ENCODE peak calls at places on chromosomes 11 and 22, in ten cellular contexts. V, T, R, W, Q, D, B, I, N and H are unnamed samples.

GRCh38 chr22:42945736-42946135 is 69.2 kb downstream of the PACSIN2 start:
- DNase-seq in V (no peak), T (no peak), R (no peak), W (no peak), Q (no peak), D (no peak), B (no peak), I (no peak), N (no peak), H (no peak)

GRCh38 chr11:28259177-28259843 is 151.1 kb downstream of the METTL15 start:
- DNase-seq in V (no peak), T (no peak), R (no peak), W (no peak), Q (no peak), D (no peak), B (no peak), I (no peak), N (no peak), H (no peak)

GRCh38 chr11:62461740-62462522 is 43.1 kb downstream of the SCGB1A1 start:
- DNase-seq in V (no peak), T (no peak), R (no peak), W (peak; percentile 89), Q (no peak), D (no peak), B (no peak), I (no peak), N (no peak), H (no peak)

GRCh38 chr11:44955019-44955738 is 4.5 kb upstream of the TP53I11 start:
- DNase-seq in V (no peak), T (no peak), R (peak; percentile 40), W (peak; percentile 92), Q (peak; percentile 59), D (no peak), B (peak; percentile 56), I (no peak), N (peak; percentile 69), H (no peak)

GRCh38 chr11:112841719-112842118 is 119.5 kb upstream of the NCAM1 start:
- DNase-seq in V (no peak), T (no peak), R (no peak), W (no peak), Q (no peak), D (no peak), B (no peak), I (no peak), N (no peak), H (no peak)

GRCh38 chr11:130524132-130524790 is 75.8 kb downstream of the ADAMTS15 start:
- DNase-seq in V (no peak), T (no peak), R (no peak), W (no peak), Q (no peak), D (no peak), B (no peak), I (no peak), N (no peak), H (no peak)

GRCh38 chr11:115439385-115439784 is 64.8 kb downstream of the CADM1 start:
- DNase-seq in V (no peak), T (no peak), R (no peak), W (no peak), Q (no peak), D (no peak), B (no peak), I (no peak), N (no peak), H (no peak)

GRCh38 chr11:12842933-12843636 is 166.0 kb upstream of the RASSF10 start:
- DNase-seq in V (peak; percentile 75), T (no peak), R (no peak), W (no peak), Q (no peak), D (no peak), B (peak; percentile 24), I (no peak), N (no peak), H (no peak)

GRCh38 chr11:76419896-76420295 is 24.9 kb upstream of the EMSY start:
- DNase-seq in V (no peak), T (no peak), R (no peak), W (no peak), Q (no peak), D (no peak), B (peak; percentile 24), I (peak; percentile 67), N (no peak), H (no peak)

GRCh38 chr11:78419327-78419726 is 1.7 kb upstream of the GAB2 start:
- DNase-seq in V (no peak), T (no peak), R (no peak), W (peak; percentile 89), Q (peak; percentile 29), D (no peak), B (peak; percentile 41), I (peak; percentile 40), N (peak; percentile 48), H (no peak)

GRCh38 chr11:64099436-64099835 is 63.7 kb downstream of the FLRT1 start:
- DNase-seq in V (no peak), T (no peak), R (no peak), W (no peak), Q (no peak), D (no peak), B (no peak), I (no peak), N (no peak), H (no peak)

GRCh38 chr22:37237371-37238268 is 6.4 kb downstream of the RAC2 start:
- DNase-seq in V (no peak), T (no peak), R (no peak), W (no peak), Q (no peak), D (no peak), B (no peak), I (no peak), N (no peak), H (no peak)

GRCh38 chr11:125300791-125301218 is 136.3 kb downstream of the PKNOX2 start:
- DNase-seq in V (no peak), T (no peak), R (no peak), W (no peak), Q (peak; percentile 31), D (no peak), B (peak; percentile 79), I (peak; percentile 30), N (no peak), H (no peak)

GRCh38 chr11:118374729-118375128 is 15.3 kb downstream of the UBE4A start:
- DNase-seq in V (no peak), T (no peak), R (no peak), W (no peak), Q (no peak), D (no peak), B (no peak), I (no peak), N (no peak), H (no peak)

GRCh38 chr11:42410251-42410956 is 901.4 kb upstream of the API5 start:
- DNase-seq in V (no peak), T (no peak), R (no peak), W (no peak), Q (no peak), D (no peak), B (no peak), I (no peak), N (no peak), H (no peak)

GRCh38 chr11:42407379-42407778 is 904.4 kb upstream of the API5 start:
- DNase-seq in V (peak; percentile 76), T (no peak), R (no peak), W (no peak), Q (no peak), D (peak; percentile 66), B (no peak), I (peak; percentile 5), N (no peak), H (no peak)
- TF ChIP-seq CTCF in V (peak; percentile 34), T (no peak), R (no peak), W (no peak), Q (no peak), D (peak; percentile 64), B (no peak), I (no peak), N (no peak), H (no peak)

GRCh38 chr22:40856513-40857308 is at the start of the genes ST13 and XPNPEP3:
- DNase-seq in V (peak; percentile 96), T (peak; percentile 96), R (peak; percentile 85), W (peak; percentile 100), Q (peak; percentile 98), D (peak; percentile 94), B (peak; percentile 78), I (peak; percentile 98), N (peak; percentile 98), H (peak; percentile 93)
- TF ChIP-seq CTCF in V (peak; percentile 19), T (no peak), R (no peak), W (no peak), Q (peak; percentile 31), D (peak; percentile 46), B (no peak), I (peak; percentile 42), N (no peak), H (peak; percentile 25)

DNA sequence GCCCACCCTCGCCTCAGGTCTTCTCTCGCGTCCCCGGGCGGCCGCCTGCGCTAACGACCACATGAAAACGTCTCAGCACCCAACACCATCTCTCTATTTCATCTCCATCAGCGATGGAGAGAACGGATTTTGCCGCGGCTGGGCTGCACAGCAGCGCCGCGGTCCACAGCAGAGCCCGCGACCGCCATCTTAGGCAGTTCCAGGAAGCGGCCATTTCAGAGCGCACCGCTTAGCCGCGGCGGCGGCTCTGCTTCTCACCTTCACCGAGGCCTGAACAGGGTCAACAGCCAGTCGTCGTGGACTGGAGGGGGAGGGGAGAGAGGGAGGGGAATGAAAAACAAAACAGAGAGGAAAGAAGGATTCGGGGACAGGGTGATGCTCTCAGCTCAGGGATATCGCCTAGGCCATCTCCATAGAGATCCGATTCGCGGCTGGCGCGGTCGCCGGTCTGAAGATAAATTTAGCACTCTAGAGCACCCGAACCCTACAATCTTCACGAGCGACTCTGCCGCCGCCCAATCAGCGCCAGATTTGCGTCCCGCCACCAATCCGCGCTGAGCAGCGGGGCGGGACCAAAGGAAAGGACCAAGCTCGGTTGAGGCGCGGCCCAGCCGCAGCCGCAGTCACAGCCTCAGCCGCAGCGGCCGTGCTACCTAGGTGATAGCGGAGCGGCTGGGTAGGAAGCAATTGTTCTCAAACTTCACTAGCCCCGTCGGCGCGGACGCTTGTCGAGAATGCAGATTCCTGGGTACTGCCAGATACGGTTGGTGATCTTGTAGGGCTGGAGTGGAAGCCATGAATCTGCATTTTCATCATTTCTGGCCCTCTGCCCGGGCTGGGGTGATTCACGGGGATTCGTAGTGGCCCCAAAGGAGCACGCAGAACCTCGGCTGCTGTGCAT is at the start of gene ZBED5:
- DNase-seq in V (peak; percentile 97), T (peak; percentile 93), R (peak; percentile 91), W (peak; percentile 100), Q (peak; percentile 97), D (peak; percentile 88), B (peak; percentile 96), I (peak; percentile 98), N (peak; percentile 97), H (peak; percentile 95)
- TF ChIP-seq CTCF in V (peak; percentile 21), T (no peak), R (no peak), W (no peak), Q (no peak), D (peak; percentile 41), B (no peak), I (peak; percentile 27), N (no peak), H (no peak)

DNA sequence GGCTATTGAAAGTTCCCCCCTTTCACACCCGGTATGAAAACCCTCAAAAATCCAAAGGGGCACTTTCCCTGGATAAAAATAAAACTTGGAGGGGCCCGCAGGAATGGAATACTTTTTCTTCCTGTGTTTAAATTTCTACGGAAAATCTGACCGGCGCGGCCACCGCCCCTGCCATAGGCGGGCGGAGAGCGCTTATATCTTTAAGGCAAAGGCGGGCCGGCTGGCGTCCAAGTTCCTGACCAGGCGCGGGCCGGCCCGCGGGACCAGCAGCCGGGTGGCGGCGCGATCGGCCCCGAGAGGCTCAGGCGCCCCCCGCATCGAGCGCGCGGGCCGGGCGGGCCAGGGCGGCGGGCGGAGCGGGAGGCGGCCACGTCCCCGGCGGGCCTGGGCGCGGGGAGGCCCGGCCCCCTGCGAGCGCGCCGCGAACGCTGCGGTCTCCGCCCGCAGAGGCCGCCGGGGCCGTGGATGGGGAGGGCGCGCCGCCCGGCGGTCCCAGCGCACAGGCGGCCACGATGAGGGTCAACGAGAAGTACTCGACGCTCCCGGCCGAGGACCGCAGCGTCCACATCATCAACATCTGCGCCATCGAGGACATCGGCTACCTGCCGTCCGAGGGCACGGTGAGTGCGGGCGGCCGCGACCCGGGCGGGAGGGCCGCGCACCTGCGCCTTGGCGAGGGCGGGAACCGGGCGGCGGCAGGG is at the start of gene ANO1:
- DNase-seq in V (peak; percentile 50), T (no peak), R (no peak), W (no peak), Q (peak; percentile 34), D (no peak), B (no peak), I (peak; percentile 30), N (no peak), H (no peak)
- TF ChIP-seq CTCF in V (no peak), T (no peak), R (no peak), W (no peak), Q (peak; percentile 19), D (no peak), B (no peak), I (no peak), N (no peak), H (no peak)